ENCODE peak calls at places on chromosomes 7 and 10, in nine cellular contexts. E is lower lobe of right lung; K is uterus; Y is fibroblast of pulmonary artery; A is K562; C is transverse colon; J is lower leg skin; W is prostate gland; I is CD8-positive, alpha-beta T cell. N is an unnamed sample.

GRCh38 chr10:51214207-51214896 is 140.1 kb downstream of the PRKG1 start:
- DNase-seq in C (no peak), I (no peak), W (no peak), Y (no peak), E (no peak), J (no peak), K (no peak), A (no peak), N (no peak)

GRCh38 chr10:58637372-58637771 is 124.7 kb downstream of the BICC1 start:
- DNase-seq in K (no peak), C (no peak), W (no peak), E (no peak), Y (peak; percentile 65), J (no peak), A (no peak), I (no peak), N (peak; percentile 63)

GRCh38 chr7:52500796-52501195 is 534.6 kb upstream of the POM121L12 start:
- DNase-seq in K (no peak), J (no peak), A (no peak), I (no peak), Y (no peak), E (no peak), W (no peak), C (no peak), N (no peak)

GRCh38 chr10:29946953-29947700 is 112.3 kb downstream of the JCAD start:
- DNase-seq in Y (peak; percentile 89), E (no peak), J (peak; percentile 43), W (peak; percentile 78), A (no peak), I (no peak), K (peak; percentile 68), C (no peak), N (peak; percentile 97)

GRCh38 chr7:2978403-2978802 is 65.3 kb downstream of the CARD11 start:
- DNase-seq in C (peak; percentile 85), E (peak; percentile 83), Y (no peak), A (no peak), I (peak; percentile 44), J (no peak), W (peak; percentile 72), K (no peak), N (no peak)

GRCh38 chr7:104551226-104551625 is 222.8 kb downstream of the LHFPL3 start:
- DNase-seq in E (no peak), W (no peak), I (no peak), Y (no peak), A (no peak), K (no peak), C (no peak), J (no peak), N (no peak)

GRCh38 chr7:44103941-44104879 is at the start of gene AEBP1:
- DNase-seq in J (no peak), C (peak; percentile 35), I (no peak), Y (peak; percentile 37), K (no peak), W (no peak), A (no peak), E (no peak), N (no peak)

GRCh38 chr10:17229717-17229966 is 1.6 kb downstream of the VIM start:
- DNase-seq in I (no peak), A (no peak), Y (no peak), K (no peak), E (no peak), J (no peak), W (no peak), C (no peak), N (no peak)

GRCh38 chr7:44157116-44158059 is 16.3 kb upstream of the MYL7 start:
- DNase-seq in W (no peak), I (no peak), E (no peak), C (no peak), K (no peak), J (no peak), A (peak; percentile 65), Y (no peak), N (no peak)

GRCh38 chr10:72127571-72127970 is 39.2 kb upstream of the SPOCK2 start:
- DNase-seq in C (no peak), K (no peak), I (no peak), A (no peak), J (no peak), W (no peak), Y (no peak), E (no peak), N (no peak)

GRCh38 chr7:30859940-30860623 is 51.6 kb upstream of the AQP1 start:
- DNase-seq in K (no peak), W (no peak), I (no peak), A (no peak), Y (no peak), C (no peak), E (no peak), J (no peak), N (no peak)

GRCh38 chr7:154984601-154985188 is 18.2 kb downstream of the PAXIP1 start:
- DNase-seq in C (no peak), K (no peak), I (no peak), W (no peak), E (no peak), J (no peak), Y (no peak), A (no peak), N (no peak)

GRCh38 chr10:36802523-36803153 is 322.8 kb upstream of the ANKRD30A start:
- DNase-seq in I (no peak), W (no peak), K (no peak), A (no peak), E (no peak), Y (no peak), J (no peak), C (no peak), N (no peak)

GRCh38 chr10:118911361-118911760 is 118.2 kb upstream of the NANOS1 start:
- DNase-seq in Y (peak; percentile 62), A (no peak), E (no peak), C (no peak), I (no peak), K (no peak), J (no peak), W (no peak), N (no peak)

GRCh38 chr7:150941983-150942590 is 36.0 kb downstream of the KCNH2 start:
- DNase-seq in C (peak; percentile 70), K (peak; percentile 35), Y (no peak), J (no peak), A (no peak), E (peak; percentile 58), I (peak; percentile 32), W (no peak), N (no peak)
- H3K4me3 ChIP-seq in C (no peak overlapping the region), K (no peak overlapping the region), Y (no peak overlapping the region), J (no peak overlapping the region), A (no peak overlapping the region), E (no peak overlapping the region), I (peak overlapping the region; percentile 25), W (no peak overlapping the region), N (no peak overlapping the region)

GRCh38 chr10:117476716-117477115 is 65.8 kb upstream of the EMX2 start:
- DNase-seq in A (no peak), C (no peak), K (no peak), E (no peak), Y (no peak), J (no peak), W (no peak), I (no peak), N (no peak)

GRCh38 chr10:117477241-117477947 is 65.2 kb upstream of the EMX2 start:
- DNase-seq in K (peak; percentile 71), J (peak; percentile 62), E (no peak), I (no peak), C (no peak), W (no peak), A (no peak), Y (no peak), N (no peak)

GRCh38 chr10:117480097-117480496 is 62.4 kb upstream of the EMX2 start:
- DNase-seq in C (no peak), J (no peak), Y (no peak), E (no peak), A (no peak), I (no peak), W (no peak), K (no peak), N (no peak)

GRCh38 chr10:117476281-117476680 is 66.3 kb upstream of the EMX2 start:
- DNase-seq in A (no peak), E (no peak), I (no peak), C (no peak), K (no peak), J (no peak), Y (no peak), W (no peak), N (no peak)

GRCh38 chr10:117477961-117478670 is 64.4 kb upstream of the EMX2 start:
- DNase-seq in E (no peak), Y (peak; percentile 77), C (no peak), J (no peak), A (peak; percentile 17), W (no peak), K (no peak), I (no peak), N (peak; percentile 98)
- TF ChIP-seq CTCF in E (no peak), Y (peak; percentile 19), C (peak; percentile 23), J (no peak), A (peak; percentile 33), W (peak; percentile 32), K (no peak), I (no peak), N (peak; percentile 74)

DNA sequence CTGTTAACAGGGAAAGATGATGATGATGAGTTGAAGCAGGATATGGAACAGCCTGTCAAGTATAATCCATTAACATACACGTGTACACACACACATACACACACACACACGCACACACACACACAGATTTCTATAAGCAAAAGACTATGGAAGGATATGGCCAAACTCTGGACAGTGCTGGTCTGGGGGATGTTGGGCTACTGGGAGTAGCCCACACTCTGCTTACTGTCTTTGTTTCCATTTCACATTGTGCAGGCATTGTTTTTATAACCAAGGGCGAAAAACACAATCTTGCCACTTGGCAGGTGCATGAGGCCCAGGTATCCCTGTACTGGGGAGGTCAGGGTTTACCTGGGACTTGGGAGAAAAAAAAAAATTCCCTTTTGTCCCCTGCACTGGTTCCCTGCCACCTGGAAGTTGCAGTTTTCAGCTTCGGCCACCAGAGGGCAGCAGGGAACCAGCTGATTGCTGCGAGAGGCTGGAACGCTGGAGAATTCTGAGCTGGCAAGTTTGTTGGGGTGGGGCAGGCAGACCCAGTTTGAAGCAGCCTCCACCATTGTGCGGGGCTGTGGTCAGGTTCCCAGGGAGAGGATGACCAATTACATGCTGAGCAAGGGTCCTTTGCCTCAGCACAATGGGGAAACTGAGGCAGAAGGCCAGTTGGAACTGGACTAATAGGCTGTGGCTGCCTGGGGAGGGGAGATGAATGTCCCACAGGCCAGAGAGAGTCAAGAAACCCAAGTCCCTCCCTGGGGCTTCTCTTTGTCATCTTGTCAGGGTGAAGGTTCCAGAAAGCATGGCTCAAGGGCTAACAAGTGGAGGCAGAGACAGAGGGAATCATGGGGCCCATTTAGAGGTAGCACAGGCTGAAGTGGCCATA is 27.3 kb downstream of the PPIF start:
- DNase-seq in E (peak; percentile 87), W (peak; percentile 64), A (peak; percentile 87), J (peak; percentile 68), K (peak; percentile 84), I (peak; percentile 65), C (peak; percentile 84), Y (peak; percentile 76), N (no peak)
- H3K4me3 ChIP-seq in E (no peak overlapping the region), W (no peak overlapping the region), A (no peak overlapping the region), J (no peak overlapping the region), K (no peak overlapping the region), I (no peak overlapping the region), C (no peak overlapping the region), Y (no peak overlapping the region), N (no peak overlapping the region)

GRCh38 chr10:85100495-85100894 is 772.1 kb downstream of the CCSER2 start:
- DNase-seq in I (no peak), K (no peak), J (no peak), E (no peak), A (no peak), C (no peak), Y (no peak), W (no peak), N (no peak)

GRCh38 chr10:85111271-85111670 is 782.9 kb downstream of the CCSER2 start:
- DNase-seq in A (no peak), Y (no peak), C (no peak), W (no peak), K (no peak), I (no peak), E (no peak), J (no peak), N (no peak)

GRCh38 chr10:85105614-85106013 is 777.2 kb downstream of the CCSER2 start:
- DNase-seq in W (no peak), C (no peak), K (no peak), I (no peak), E (no peak), A (no peak), Y (no peak), J (no peak), N (peak; percentile 6)
- TF ChIP-seq CTCF in W (no peak), C (no peak), K (no peak), I (no peak), E (no peak), A (no peak), Y (no peak), J (no peak), N (peak; percentile 37)